ENCODE peak calls at places on chromosomes 4 and X, in nine cellular contexts. F is A549, A is K562, T is GM12878, N is tibial nerve, X is sigmoid colon, G is stomach, K is transverse colon, V is esophagus muscularis mucosa. Z is an unnamed sample.

GRCh38 chr4:1413221-1413663 is 7.0 kb upstream of the NKX1-1 start:
- DNase-seq in F (no peak), K (no peak), A (no peak), X (peak), T (no peak), N (no peak), G (peak), V (no peak), Z (no peak)

GRCh38 chr4:26028793-26029511 is 114.9 kb downstream of the SMIM20 start:
- DNase-seq in X (peak), A (peak), F (peak), G (peak), N (peak), V (no peak), T (no peak), K (peak), Z (peak)

GRCh38 chrX:42496239-42496638 is 281.7 kb downstream of the PPP1R2C start:
- DNase-seq in F (no peak), G (no peak), T (no peak), V (no peak), A (no peak), X (no peak), K (no peak), N (no peak), Z (no peak)

GRCh38 chr4:127993150-127993549 is 27.9 kb downstream of the ABHD18 start:
- DNase-seq in K (no peak), N (no peak), X (no peak), A (no peak), G (no peak), T (no peak), F (no peak), V (no peak), Z (no peak)

GRCh38 chr4:61805979-61806378 is 605.9 kb downstream of the ADGRL3 start:
- DNase-seq in N (no peak), T (no peak), G (no peak), F (no peak), V (no peak), X (no peak), K (no peak), A (no peak), Z (no peak)

GRCh38 chr4:14254252-14254651 is 626.7 kb upstream of the BOD1L1 start:
- DNase-seq in K (peak), X (no peak), V (no peak), T (no peak), F (peak), G (peak), A (peak), N (peak), Z (no peak)

GRCh38 chr4:110514889-110515479 is 39.0 kb downstream of the ENPEP start:
- DNase-seq in G (no peak), V (no peak), F (peak), A (peak), X (no peak), K (no peak), N (no peak), T (no peak), Z (no peak)

GRCh38 chr4:40953253-40954118 is 203.7 kb downstream of the NSUN7 start:
- DNase-seq in G (no peak), X (no peak), V (peak), K (no peak), F (no peak), N (no peak), T (no peak), A (no peak), Z (no peak)

GRCh38 chr4:74933562-74934015 is 673 bp downstream of the PARM1 start:
- DNase-seq in F (no peak), X (no peak), K (peak), V (no peak), G (peak), A (no peak), N (no peak), T (no peak), Z (no peak)

GRCh38 chrX:16465081-16465876 is 184.7 kb upstream of the S100G start:
- DNase-seq in V (no peak), X (no peak), N (no peak), F (no peak), G (no peak), K (no peak), T (no peak), A (no peak), Z (no peak)

GRCh38 chr4:165325732-165326512 is 1.5 kb upstream of the MSMO1 start:
- DNase-seq in A (peak), V (no peak), K (no peak), T (no peak), G (no peak), X (no peak), N (no peak), F (peak), Z (no peak)

GRCh38 chr4:138707746-138708145 is 307.8 kb upstream of the NOCT start:
- DNase-seq in X (no peak), G (no peak), N (no peak), V (no peak), K (no peak), A (no peak), T (no peak), F (no peak), Z (no peak)

GRCh38 chr4:54941994-54942552 is 183.3 kb downstream of the KDR start:
- DNase-seq in G (no peak), X (no peak), T (no peak), N (no peak), F (no peak), A (no peak), V (no peak), K (no peak), Z (no peak)

GRCh38 chr4:163344147-163345050 is 707 bp downstream of the NPY5R start:
- DNase-seq in T (no peak), F (no peak), A (no peak), V (no peak), K (no peak), X (no peak), N (no peak), G (no peak), Z (peak)

GRCh38 chr4:117225441-117225840 is 140.1 kb upstream of the TRAM1L1 start:
- DNase-seq in T (no peak), A (no peak), V (no peak), N (no peak), G (no peak), K (no peak), F (no peak), X (no peak), Z (no peak)

GRCh38 chr4:17236686-17237085 is 275.2 kb downstream of the QDPR start:
- DNase-seq in G (no peak), V (no peak), T (no peak), F (no peak), K (no peak), N (no peak), X (no peak), A (no peak), Z (no peak)

GRCh38 chrX:53239474-53239873 is 14.5 kb upstream of the KDM5C start:
- DNase-seq in G (no peak), A (peak), T (no peak), V (no peak), N (no peak), F (peak), K (no peak), X (no peak), Z (no peak)

GRCh38 chr4:108107729-108108382 is 60.9 kb downstream of the LEF1 start:
- DNase-seq in X (no peak), T (no peak), F (no peak), G (no peak), K (no peak), V (no peak), A (peak), N (no peak), Z (no peak)
- TF ChIP-seq EP300 in X (no peak), T (no peak), F (no peak), G (no peak), K (no peak), V (no peak), A (no peak), N (no peak), Z (no peak)

GRCh38 chrX:100636321-100636991 is at the start of gene TSPAN6:
- DNase-seq in T (no peak), X (peak), F (peak), A (peak), K (peak), N (peak), V (peak), G (peak), Z (peak)
- TF ChIP-seq POLR2A in T (no peak), X (no peak), F (peak), A (no peak), K (peak), N (no peak), V (no peak), G (no peak), Z (no peak)

GRCh38 chrX:24520472-24520871 is 55.4 kb downstream of the PDK3 start:
- DNase-seq in V (no peak), A (no peak), K (no peak), F (no peak), N (no peak), G (no peak), T (no peak), X (no peak), Z (no peak)

GRCh38 chrX:24513416-24513815 is 48.3 kb downstream of the PDK3 start:
- DNase-seq in N (no peak), X (no peak), G (no peak), K (no peak), V (no peak), F (no peak), A (no peak), T (peak), Z (no peak)

DNA sequence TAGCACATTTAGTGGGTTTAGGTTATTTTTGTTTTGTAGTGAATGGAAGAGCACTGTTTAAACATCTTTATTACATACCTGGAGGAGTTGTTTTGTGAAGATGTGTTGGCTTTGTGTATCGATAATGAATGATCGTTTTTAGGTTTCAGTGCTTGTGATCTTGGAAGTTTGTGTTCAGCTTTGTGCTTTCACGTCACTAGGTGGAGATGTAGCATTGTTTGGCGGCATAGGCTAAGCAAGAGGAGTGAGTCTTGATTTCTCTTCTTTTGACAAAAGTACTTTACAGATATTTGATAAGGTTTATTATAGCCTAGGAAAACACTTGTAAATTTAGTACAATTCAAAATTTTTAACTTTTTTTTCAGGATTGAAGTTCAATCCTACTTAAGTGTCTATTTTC is 50.4 kb downstream of the PDK3 start:
- DNase-seq in T (no peak), F (peak), V (no peak), X (no peak), N (no peak), A (no peak), K (no peak), G (no peak), Z (no peak)
- TF ChIP-seq CTCF in T (no peak), F (peak), V (peak), X (no peak), N (peak), A (no peak), K (no peak), G (no peak), Z (no peak)

DNA sequence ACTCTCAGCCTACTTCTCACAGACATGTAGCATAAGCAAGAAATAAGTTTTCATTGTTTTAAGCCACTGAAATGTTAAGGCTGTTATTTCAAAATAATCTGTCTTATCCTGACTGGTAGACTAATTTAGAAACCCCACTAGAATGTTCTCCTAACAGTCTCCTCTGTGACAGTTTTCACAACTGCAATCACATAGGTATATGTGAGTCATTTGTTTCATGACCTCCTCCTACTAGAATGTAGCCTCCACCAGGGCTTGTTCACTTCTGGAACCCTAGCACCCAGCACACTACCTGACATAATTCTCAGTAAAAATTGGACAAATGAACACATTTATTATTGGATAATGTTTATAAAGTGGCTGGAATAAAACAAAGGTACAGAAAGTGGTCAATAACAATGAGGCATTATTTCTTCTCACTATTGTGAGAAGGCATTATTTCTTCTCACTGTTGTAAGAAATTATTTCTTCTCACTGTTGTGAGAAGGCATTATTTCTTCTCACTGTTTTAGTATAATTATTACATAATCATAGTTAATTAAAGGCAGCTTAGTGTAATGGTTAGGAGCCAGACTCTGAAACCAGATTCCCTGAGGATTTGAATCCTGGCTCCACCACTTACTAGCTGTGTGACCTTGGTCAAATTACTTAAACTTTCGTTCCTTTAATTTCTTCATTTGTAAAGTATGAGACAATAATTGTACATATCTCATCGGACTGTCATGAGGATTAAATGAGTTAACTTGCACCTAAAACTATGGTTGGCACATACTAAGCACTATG is 251.5 kb downstream of the RASL11B start:
- DNase-seq in A (no peak), T (no peak), N (peak), G (no peak), V (no peak), X (no peak), K (no peak), F (no peak), Z (no peak)
- TF ChIP-seq EP300 in A (no peak), T (no peak), N (no peak), G (no peak), V (no peak), X (no peak), K (no peak), F (no peak), Z (no peak)

DNA sequence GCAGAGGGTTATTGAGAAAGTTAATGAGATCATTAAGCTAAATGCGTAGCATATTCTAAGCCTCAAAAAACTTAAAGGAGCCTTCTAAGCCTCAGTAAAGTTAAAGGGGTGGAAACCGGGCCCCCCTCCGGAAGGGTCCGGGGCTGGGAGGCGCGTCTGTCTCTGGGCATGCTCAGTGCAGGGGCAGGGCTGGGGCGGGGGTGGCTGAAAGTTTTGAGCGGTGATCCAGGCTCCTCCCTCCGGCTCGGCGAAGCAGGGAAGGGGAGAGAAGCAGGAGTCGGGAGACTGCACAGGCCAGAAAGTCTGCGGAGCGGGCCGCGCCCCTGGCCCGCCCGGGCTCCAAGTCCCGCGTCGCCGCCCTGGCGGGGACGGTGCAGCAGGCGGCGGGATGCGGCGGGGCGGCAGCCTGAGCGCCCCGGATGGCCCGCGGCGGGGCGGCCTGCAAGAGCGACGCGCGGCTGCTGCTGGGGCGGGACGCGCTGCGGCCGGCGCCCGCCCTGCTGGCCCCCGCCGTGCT is at the start of gene EVC:
- DNase-seq in K (peak), N (peak), G (peak), T (no peak), V (peak), X (peak), F (peak), A (peak), Z (peak)
- TF ChIP-seq POLR2A in K (no peak), N (peak), G (no peak), T (no peak), V (no peak), X (no peak), F (peak), A (no peak), Z (no peak)

GRCh38 chrX:12997898-12998687 is 23.2 kb downstream of the TMSB4X start:
- DNase-seq in X (no peak), N (no peak), G (peak), K (no peak), A (no peak), T (no peak), V (no peak), F (no peak), Z (no peak)

GRCh38 chrX:12994321-12994720 is 19.4 kb downstream of the TMSB4X start:
- DNase-seq in X (no peak), F (no peak), T (no peak), K (no peak), N (no peak), A (no peak), G (peak), V (no peak), Z (no peak)

GRCh38 chrX:12993823-12994222 is 18.9 kb downstream of the TMSB4X start:
- DNase-seq in A (no peak), N (no peak), X (no peak), T (no peak), G (no peak), K (no peak), F (no peak), V (no peak), Z (no peak)

GRCh38 chrX:12999422-12999821 is 24.5 kb downstream of the TMSB4X start:
- DNase-seq in A (no peak), N (no peak), F (no peak), G (no peak), K (no peak), X (no peak), V (no peak), T (no peak), Z (no peak)

DNA sequence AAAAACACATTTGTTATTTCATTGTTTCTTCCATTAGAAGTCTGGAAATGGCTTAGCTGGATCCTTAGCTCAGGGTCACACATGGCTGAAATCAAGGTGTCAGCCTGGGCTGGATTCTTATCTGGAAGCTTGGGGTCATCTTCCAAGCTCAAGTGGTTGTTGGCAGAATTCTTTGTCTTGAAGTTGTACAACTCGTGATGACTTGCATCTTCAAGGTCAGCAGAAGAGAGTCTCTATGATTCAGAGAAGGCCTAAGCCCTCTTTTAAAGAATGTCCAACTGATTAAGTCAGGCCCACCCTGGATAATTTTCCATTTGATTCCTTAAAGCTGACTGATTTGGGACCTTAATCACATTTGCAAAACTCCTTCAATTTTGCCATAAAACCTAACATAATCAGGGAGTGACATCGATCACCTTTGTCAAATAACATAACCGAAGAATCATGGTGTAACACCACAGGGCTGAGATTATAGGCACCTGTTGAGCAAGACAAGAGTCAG is 22.1 kb downstream of the TMSB4X start:
- DNase-seq in K (no peak), F (no peak), V (no peak), A (no peak), N (no peak), X (no peak), T (no peak), G (no peak), Z (no peak)
- TF ChIP-seq CTCF in K (no peak), F (no peak), V (no peak), A (no peak), N (no peak), X (no peak), T (no peak), G (no peak), Z (no peak)